ENCODE peak calls at places on chromosome 9, in seven cellular contexts. One of them, this sample, is unnamed.

GRCh38 chr9:77909306-77909705 is 122.3 kb downstream of the GNAQ start:
- DNase-seq in A549: no peak
- DNase-seq in fibroblast of lung: no peak
- DNase-seq in neuronal stem cell: no peak
- DNase-seq in CD4-positive, CD25-positive, alpha-beta regulatory T cell: peak; percentile 90
- DNase-seq in GM12878: no peak
- DNase-seq in adipocyte: no peak
- DNase-seq in this sample: no peak

GRCh38 chr9:126516936-126517750 is 96.6 kb upstream of the LMX1B start:
- DNase-seq in fibroblast of lung: peak; percentile 91
- DNase-seq in neuronal stem cell: no peak
- DNase-seq in adipocyte: peak; percentile 94
- DNase-seq in A549: peak; percentile 32
- DNase-seq in CD4-positive, CD25-positive, alpha-beta regulatory T cell: peak; percentile 62
- DNase-seq in GM12878: no peak
- DNase-seq in this sample: peak; percentile 35

GRCh38 chr9:132789706-132790105 is 88.4 kb downstream of the AK8 start:
- DNase-seq in GM12878: no peak
- DNase-seq in fibroblast of lung: no peak
- DNase-seq in A549: no peak
- DNase-seq in adipocyte: no peak
- DNase-seq in neuronal stem cell: no peak
- DNase-seq in CD4-positive, CD25-positive, alpha-beta regulatory T cell: no peak
- DNase-seq in this sample: no peak

GRCh38 chr9:80417211-80417773 is 845.5 kb downstream of the TLE4 start:
- DNase-seq in CD4-positive, CD25-positive, alpha-beta regulatory T cell: no peak
- DNase-seq in A549: no peak
- DNase-seq in GM12878: no peak
- DNase-seq in neuronal stem cell: no peak
- DNase-seq in adipocyte: no peak
- DNase-seq in fibroblast of lung: no peak
- DNase-seq in this sample: no peak

GRCh38 chr9:93118863-93119702 is 15.0 kb downstream of the NINJ1 start:
- DNase-seq in CD4-positive, CD25-positive, alpha-beta regulatory T cell: no peak
- DNase-seq in adipocyte: no peak
- DNase-seq in A549: no peak
- DNase-seq in GM12878: no peak
- DNase-seq in fibroblast of lung: no peak
- DNase-seq in neuronal stem cell: no peak
- DNase-seq in this sample: no peak

GRCh38 chr9:94554439-94555331 is at the start of gene PCAT7:
- DNase-seq in adipocyte: peak; percentile 7
- DNase-seq in CD4-positive, CD25-positive, alpha-beta regulatory T cell: peak; percentile 38
- DNase-seq in neuronal stem cell: peak; percentile 81
- DNase-seq in fibroblast of lung: peak; percentile 4
- DNase-seq in GM12878: peak; percentile 12
- DNase-seq in A549: peak; percentile 88
- DNase-seq in this sample: peak; percentile 78

GRCh38 chr9:17776735-17777134 is 197.9 kb downstream of the SH3GL2 start:
- DNase-seq in A549: no peak
- DNase-seq in GM12878: no peak
- DNase-seq in neuronal stem cell: no peak
- DNase-seq in adipocyte: no peak
- DNase-seq in CD4-positive, CD25-positive, alpha-beta regulatory T cell: no peak
- DNase-seq in fibroblast of lung: no peak
- DNase-seq in this sample: no peak

GRCh38 chr9:106066937-106067545 is 372.7 kb downstream of the TMEM38B start:
- DNase-seq in CD4-positive, CD25-positive, alpha-beta regulatory T cell: no peak
- DNase-seq in neuronal stem cell: no peak
- DNase-seq in GM12878: no peak
- DNase-seq in adipocyte: no peak
- DNase-seq in A549: no peak
- DNase-seq in fibroblast of lung: no peak
- DNase-seq in this sample: no peak

DNA sequence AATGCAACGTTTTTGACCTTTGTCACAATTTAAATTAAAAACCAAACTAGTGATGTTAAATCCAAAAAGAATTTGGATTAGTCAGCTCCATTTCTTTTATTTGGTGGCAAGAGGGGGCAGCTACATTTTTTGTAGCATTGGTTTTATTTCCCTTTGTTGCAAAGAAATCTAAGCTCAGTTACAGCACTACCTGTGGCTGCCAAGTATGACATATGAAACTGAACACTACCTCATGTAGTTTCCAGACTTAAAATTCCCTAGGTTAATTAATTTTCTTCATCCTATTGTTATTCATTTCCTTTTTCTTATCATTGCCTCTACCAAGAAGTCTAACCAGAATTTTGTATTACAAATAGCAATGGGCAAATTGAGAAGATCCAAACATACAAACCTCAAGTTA is 393.5 kb downstream of the BRINP1 start:
- DNase-seq in CD4-positive, CD25-positive, alpha-beta regulatory T cell: no peak
- DNase-seq in neuronal stem cell: no peak
- DNase-seq in A549: no peak
- DNase-seq in GM12878: no peak
- DNase-seq in fibroblast of lung: no peak
- DNase-seq in adipocyte: no peak
- DNase-seq in this sample: no peak
- H3K9me3 ChIP-seq in CD4-positive, CD25-positive, alpha-beta regulatory T cell: no peaks in the 10 kb centered on the region
- H3K9me3 ChIP-seq in neuronal stem cell: no peaks in the 10 kb centered on the region
- H3K9me3 ChIP-seq in A549: no peaks in the 10 kb centered on the region
- H3K9me3 ChIP-seq in GM12878: no peaks in the 10 kb centered on the region
- H3K9me3 ChIP-seq in fibroblast of lung: no peaks in the 10 kb centered on the region
- H3K9me3 ChIP-seq in adipocyte: peaks cover 4% of the 10 kb centered on the region
- H3K9me3 ChIP-seq in this sample: peaks cover 10% of the 10 kb centered on the region

GRCh38 chr9:21906213-21906612 is 88.0 kb downstream of the CDKN2A start:
- DNase-seq in A549: no peak
- DNase-seq in adipocyte: no peak
- DNase-seq in GM12878: no peak
- DNase-seq in CD4-positive, CD25-positive, alpha-beta regulatory T cell: no peak
- DNase-seq in neuronal stem cell: no peak
- DNase-seq in fibroblast of lung: no peak
- DNase-seq in this sample: no peak
- H3K9me3 ChIP-seq in A549: no peaks in the 10 kb centered on the region
- H3K9me3 ChIP-seq in adipocyte: peaks cover 26% of the 10 kb centered on the region
- H3K9me3 ChIP-seq in GM12878: peaks cover 2% of the 10 kb centered on the region
- H3K9me3 ChIP-seq in CD4-positive, CD25-positive, alpha-beta regulatory T cell: peaks cover 21% of the 10 kb centered on the region
- H3K9me3 ChIP-seq in neuronal stem cell: peaks cover 5% of the 10 kb centered on the region
- H3K9me3 ChIP-seq in fibroblast of lung: no peaks in the 10 kb centered on the region
- H3K9me3 ChIP-seq in this sample: no peaks in the 10 kb centered on the region

DNA sequence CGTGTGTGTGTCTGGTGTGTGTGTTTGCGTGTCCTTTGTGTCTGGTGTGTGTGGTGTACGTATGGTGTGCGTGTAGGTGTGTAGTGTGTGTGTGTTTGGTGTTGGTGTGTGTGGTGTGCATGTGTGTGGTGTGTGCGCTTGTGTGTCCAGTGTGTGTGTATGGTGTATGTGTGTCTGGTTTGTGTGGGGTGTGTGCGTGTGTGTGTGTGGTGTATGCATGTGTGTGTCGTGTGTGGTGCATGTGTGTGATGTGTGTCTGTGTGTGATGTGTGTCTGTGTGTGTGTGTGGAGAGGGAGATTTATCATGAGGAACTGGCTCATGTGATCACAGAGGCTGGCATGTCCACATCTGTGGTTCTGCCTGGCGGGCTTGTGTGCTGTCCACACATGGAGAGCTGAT is 71.7 kb downstream of the CACNA1B start:
- DNase-seq in A549: no peak
- DNase-seq in fibroblast of lung: no peak
- DNase-seq in adipocyte: no peak
- DNase-seq in neuronal stem cell: no peak
- DNase-seq in CD4-positive, CD25-positive, alpha-beta regulatory T cell: no peak
- DNase-seq in GM12878: no peak
- DNase-seq in this sample: no peak
- H3K9me3 ChIP-seq in A549: peaks cover 41% of the 10 kb centered on the region
- H3K9me3 ChIP-seq in fibroblast of lung: peaks cover 5% of the 10 kb centered on the region
- H3K9me3 ChIP-seq in adipocyte: peaks cover 18% of the 10 kb centered on the region
- H3K9me3 ChIP-seq in neuronal stem cell: peaks cover 39% of the 10 kb centered on the region
- H3K9me3 ChIP-seq in CD4-positive, CD25-positive, alpha-beta regulatory T cell: peaks cover 13% of the 10 kb centered on the region
- H3K9me3 ChIP-seq in GM12878: peaks cover 4% of the 10 kb centered on the region
- H3K9me3 ChIP-seq in this sample: peaks cover 31% of the 10 kb centered on the region

GRCh38 chr9:95938724-95939123 is 63.2 kb downstream of the ERCC6L2 start:
- DNase-seq in GM12878: no peak
- DNase-seq in A549: no peak
- DNase-seq in adipocyte: no peak
- DNase-seq in CD4-positive, CD25-positive, alpha-beta regulatory T cell: no peak
- DNase-seq in fibroblast of lung: no peak
- DNase-seq in neuronal stem cell: no peak
- DNase-seq in this sample: no peak

GRCh38 chr9:95940265-95940664 is 64.8 kb downstream of the ERCC6L2 start:
- DNase-seq in CD4-positive, CD25-positive, alpha-beta regulatory T cell: no peak
- DNase-seq in neuronal stem cell: no peak
- DNase-seq in fibroblast of lung: peak; percentile 9
- DNase-seq in adipocyte: peak; percentile 1
- DNase-seq in GM12878: no peak
- DNase-seq in A549: no peak
- DNase-seq in this sample: no peak

GRCh38 chr9:95939472-95939871 is 64.0 kb downstream of the ERCC6L2 start:
- DNase-seq in GM12878: no peak
- DNase-seq in adipocyte: no peak
- DNase-seq in CD4-positive, CD25-positive, alpha-beta regulatory T cell: no peak
- DNase-seq in fibroblast of lung: no peak
- DNase-seq in A549: no peak
- DNase-seq in neuronal stem cell: no peak
- DNase-seq in this sample: no peak

GRCh38 chr9:95937131-95937530 is 61.6 kb downstream of the ERCC6L2 start:
- DNase-seq in CD4-positive, CD25-positive, alpha-beta regulatory T cell: no peak
- DNase-seq in fibroblast of lung: no peak
- DNase-seq in adipocyte: no peak
- DNase-seq in neuronal stem cell: no peak
- DNase-seq in GM12878: no peak
- DNase-seq in A549: no peak
- DNase-seq in this sample: no peak

DNA sequence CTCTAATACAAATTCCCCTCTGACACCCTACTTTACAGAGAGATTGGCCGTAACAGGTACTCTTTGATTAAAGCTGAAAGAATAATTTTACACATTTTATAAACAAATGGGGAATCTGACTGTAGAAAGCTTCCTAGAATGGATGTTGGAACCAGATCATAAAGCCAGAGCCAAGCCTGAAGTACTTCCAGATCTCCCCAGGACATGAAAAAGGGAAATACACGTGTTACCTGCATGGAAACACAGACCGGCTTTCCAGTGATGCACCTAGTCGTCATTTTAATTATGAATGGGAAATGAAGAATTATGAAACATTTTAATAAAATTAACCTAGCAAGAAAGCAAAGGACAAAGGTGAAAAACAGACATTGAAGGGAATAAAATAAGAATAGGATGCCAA is 66.5 kb downstream of the ERCC6L2 start:
- DNase-seq in neuronal stem cell: no peak
- DNase-seq in fibroblast of lung: no peak
- DNase-seq in CD4-positive, CD25-positive, alpha-beta regulatory T cell: no peak
- DNase-seq in adipocyte: no peak
- DNase-seq in A549: no peak
- DNase-seq in GM12878: no peak
- DNase-seq in this sample: no peak
- H3K9me3 ChIP-seq in neuronal stem cell: peaks cover 7% of the 10 kb centered on the region
- H3K9me3 ChIP-seq in fibroblast of lung: no peaks in the 10 kb centered on the region
- H3K9me3 ChIP-seq in CD4-positive, CD25-positive, alpha-beta regulatory T cell: peaks cover 6% of the 10 kb centered on the region
- H3K9me3 ChIP-seq in adipocyte: peaks cover 11% of the 10 kb centered on the region
- H3K9me3 ChIP-seq in A549: peaks cover 6% of the 10 kb centered on the region
- H3K9me3 ChIP-seq in GM12878: peaks cover 5% of the 10 kb centered on the region
- H3K9me3 ChIP-seq in this sample: peaks cover 14% of the 10 kb centered on the region

DNA sequence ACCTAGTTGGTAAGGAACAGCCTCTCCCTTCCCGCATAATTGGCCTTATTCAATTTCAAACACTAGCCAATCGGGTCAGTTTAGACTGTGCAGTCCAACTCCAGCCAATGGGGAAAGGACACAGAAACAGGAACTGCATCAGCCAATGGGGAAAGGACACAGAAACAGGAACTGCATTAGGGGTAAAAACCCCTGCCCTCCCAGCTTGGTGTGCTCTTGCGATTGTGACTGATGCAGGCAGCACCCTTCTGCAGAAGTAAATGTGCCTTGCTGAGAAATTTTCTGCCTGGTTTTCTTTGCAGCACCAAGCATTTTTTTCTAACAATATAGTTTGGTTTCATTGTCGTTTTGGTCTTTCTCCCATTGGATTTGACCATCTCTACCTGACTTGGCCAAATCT is 8.6 kb upstream of the GLT6D1 start:
- DNase-seq in neuronal stem cell: no peak
- DNase-seq in fibroblast of lung: no peak
- DNase-seq in adipocyte: no peak
- DNase-seq in A549: no peak
- DNase-seq in GM12878: no peak
- DNase-seq in CD4-positive, CD25-positive, alpha-beta regulatory T cell: no peak
- DNase-seq in this sample: no peak
- H3K9me3 ChIP-seq in neuronal stem cell: peaks cover 30% of the 10 kb centered on the region
- H3K9me3 ChIP-seq in fibroblast of lung: no peaks in the 10 kb centered on the region
- H3K9me3 ChIP-seq in adipocyte: peaks cover 62% of the 10 kb centered on the region
- H3K9me3 ChIP-seq in A549: peaks cover 79% of the 10 kb centered on the region
- H3K9me3 ChIP-seq in GM12878: peaks cover 2% of the 10 kb centered on the region
- H3K9me3 ChIP-seq in CD4-positive, CD25-positive, alpha-beta regulatory T cell: peaks cover 32% of the 10 kb centered on the region
- H3K9me3 ChIP-seq in this sample: peaks cover 37% of the 10 kb centered on the region

DNA sequence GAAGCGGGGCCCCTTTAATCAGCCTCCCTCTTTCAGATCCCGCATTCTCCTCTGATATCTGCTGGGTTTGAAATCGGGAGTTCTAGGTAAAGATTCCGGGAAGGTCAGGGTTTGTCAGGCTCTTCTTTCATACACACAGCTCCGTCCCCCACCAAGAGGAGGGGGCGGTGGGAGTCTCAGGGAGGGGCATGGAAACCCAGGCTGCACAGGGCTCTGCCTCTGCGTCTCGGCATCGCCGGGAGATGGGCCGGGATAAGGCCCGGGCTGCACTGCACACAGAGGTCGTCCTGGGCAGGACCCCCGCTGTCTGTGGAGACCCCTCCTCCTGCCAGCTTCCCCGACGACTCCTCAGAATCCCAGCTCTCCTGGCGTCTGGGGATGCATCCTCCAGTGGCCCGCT is 75.0 kb downstream of the NEK6 start:
- DNase-seq in CD4-positive, CD25-positive, alpha-beta regulatory T cell: no peak
- DNase-seq in A549: no peak
- DNase-seq in GM12878: no peak
- DNase-seq in adipocyte: no peak
- DNase-seq in neuronal stem cell: no peak
- DNase-seq in fibroblast of lung: no peak
- DNase-seq in this sample: no peak
- H3K9me3 ChIP-seq in CD4-positive, CD25-positive, alpha-beta regulatory T cell: peaks cover 5% of the 10 kb centered on the region
- H3K9me3 ChIP-seq in A549: peaks cover 7% of the 10 kb centered on the region
- H3K9me3 ChIP-seq in GM12878: no peaks in the 10 kb centered on the region
- H3K9me3 ChIP-seq in adipocyte: peaks cover 5% of the 10 kb centered on the region
- H3K9me3 ChIP-seq in neuronal stem cell: peaks cover 8% of the 10 kb centered on the region
- H3K9me3 ChIP-seq in fibroblast of lung: no peaks in the 10 kb centered on the region
- H3K9me3 ChIP-seq in this sample: no peaks in the 10 kb centered on the region

GRCh38 chr9:127523312-127523851 is 72.1 kb downstream of the LRSAM1 start:
- DNase-seq in neuronal stem cell: no peak
- DNase-seq in fibroblast of lung: peak; percentile 61
- DNase-seq in adipocyte: peak; percentile 47
- DNase-seq in GM12878: no peak
- DNase-seq in CD4-positive, CD25-positive, alpha-beta regulatory T cell: peak; percentile 57
- DNase-seq in A549: peak; percentile 75
- DNase-seq in this sample: peak; percentile 52
- H3K9me3 ChIP-seq in neuronal stem cell: peaks cover 21% of the 10 kb centered on the region
- H3K9me3 ChIP-seq in fibroblast of lung: no peaks in the 10 kb centered on the region
- H3K9me3 ChIP-seq in adipocyte: no peaks in the 10 kb centered on the region
- H3K9me3 ChIP-seq in GM12878: peaks cover 13% of the 10 kb centered on the region
- H3K9me3 ChIP-seq in CD4-positive, CD25-positive, alpha-beta regulatory T cell: peaks cover 9% of the 10 kb centered on the region
- H3K9me3 ChIP-seq in A549: peaks cover 34% of the 10 kb centered on the region
- H3K9me3 ChIP-seq in this sample: peaks cover 14% of the 10 kb centered on the region

This sample was measured in A673.